ENCODE peak calls at places on chromosome X, in four cellular contexts. One of them, this sample, is unnamed.

GRCh38 chrX:108396188-108396885 is 41.9 kb downstream of the COL4A6 start:
- DNase-seq in testis: no peak
- DNase-seq in CD14-positive monocyte: no peak
- DNase-seq in CD4-positive, alpha-beta T cell: no peak
- DNase-seq in this sample: no peak

GRCh38 chrX:96837808-96838207 is 45.9 kb upstream of the RPA4 start:
- DNase-seq in CD4-positive, alpha-beta T cell: no peak
- DNase-seq in testis: no peak
- DNase-seq in CD14-positive monocyte: no peak
- DNase-seq in this sample: no peak

GRCh38 chrX:119852410-119853353 is at the start of gene UPF3B:
- DNase-seq in CD14-positive monocyte: peak; percentile 94
- DNase-seq in CD4-positive, alpha-beta T cell: peak; percentile 88
- DNase-seq in testis: peak; percentile 97
- DNase-seq in this sample: peak; percentile 85

GRCh38 chrX:36908801-36909403 is 99.3 kb upstream of the FAM47C start:
- DNase-seq in CD14-positive monocyte: no peak
- DNase-seq in testis: no peak
- DNase-seq in CD4-positive, alpha-beta T cell: no peak
- DNase-seq in this sample: no peak

GRCh38 chrX:153829799-153830631 is at the start of gene PDZD4:
- DNase-seq in CD4-positive, alpha-beta T cell: no peak
- DNase-seq in testis: no peak
- DNase-seq in CD14-positive monocyte: no peak
- DNase-seq in this sample: no peak

GRCh38 chrX:134933911-134934310 is 56.9 kb upstream of the SMIM10 start:
- DNase-seq in testis: no peak
- DNase-seq in CD14-positive monocyte: no peak
- DNase-seq in CD4-positive, alpha-beta T cell: no peak
- DNase-seq in this sample: no peak

GRCh38 chrX:54182864-54183613 is at the start of gene FAM120C:
- DNase-seq in testis: peak; percentile 68
- DNase-seq in CD4-positive, alpha-beta T cell: peak; percentile 41
- DNase-seq in CD14-positive monocyte: peak; percentile 43
- DNase-seq in this sample: peak; percentile 37

GRCh38 chrX:153644356-153645125 is 2.5 kb upstream of the DUSP9 start:
- DNase-seq in CD14-positive monocyte: no peak
- DNase-seq in testis: no peak
- DNase-seq in CD4-positive, alpha-beta T cell: no peak
- DNase-seq in this sample: no peak

GRCh38 chrX:102976793-102977495 is 39.9 kb downstream of the RAB40AL start:
- DNase-seq in testis: no peak
- DNase-seq in CD14-positive monocyte: no peak
- DNase-seq in CD4-positive, alpha-beta T cell: no peak
- DNase-seq in this sample: no peak

GRCh38 chrX:4263005-4263404 is 549.6 kb upstream of the PRKX start:
- DNase-seq in testis: no peak
- DNase-seq in CD14-positive monocyte: no peak
- DNase-seq in CD4-positive, alpha-beta T cell: no peak
- DNase-seq in this sample: no peak

GRCh38 chrX:134423606-134424005 is 36.4 kb upstream of the HPRT1 start:
- DNase-seq in CD4-positive, alpha-beta T cell: no peak
- DNase-seq in CD14-positive monocyte: no peak
- DNase-seq in testis: no peak
- DNase-seq in this sample: no peak

GRCh38 chrX:56728752-56729151 is 291 bp upstream of the NBDY start:
- DNase-seq in CD4-positive, alpha-beta T cell: peak; percentile 1
- DNase-seq in testis: peak; percentile 32
- DNase-seq in CD14-positive monocyte: no peak
- DNase-seq in this sample: no peak

GRCh38 chrX:135345328-135345645 is 36.0 kb downstream of the ETDC start:
- DNase-seq in CD14-positive monocyte: no peak
- DNase-seq in CD4-positive, alpha-beta T cell: no peak
- DNase-seq in testis: peak; percentile 54
- DNase-seq in this sample: no peak

GRCh38 chrX:103688949-103689348 is 2.5 kb upstream of the MORF4L2 start:
- DNase-seq in CD14-positive monocyte: no peak
- DNase-seq in CD4-positive, alpha-beta T cell: no peak
- DNase-seq in testis: no peak
- DNase-seq in this sample: no peak

GRCh38 chrX:9611436-9612145 is 146.7 kb downstream of the TBL1X start:
- DNase-seq in CD14-positive monocyte: no peak
- DNase-seq in testis: no peak
- DNase-seq in CD4-positive, alpha-beta T cell: no peak
- DNase-seq in this sample: no peak

GRCh38 chrX:150766351-150767044 is 73.3 kb downstream of the MTMR1 start:
- DNase-seq in CD14-positive monocyte: no peak
- DNase-seq in CD4-positive, alpha-beta T cell: no peak
- DNase-seq in testis: no peak
- DNase-seq in this sample: no peak

GRCh38 chrX:30822068-30822671 is 66.9 kb downstream of the TAB3 start:
- DNase-seq in testis: no peak
- DNase-seq in CD14-positive monocyte: no peak
- DNase-seq in CD4-positive, alpha-beta T cell: no peak
- DNase-seq in this sample: no peak

GRCh38 chrX:63747331-63747730 is 37.7 kb downstream of the ARHGEF9 start:
- DNase-seq in CD4-positive, alpha-beta T cell: no peak
- DNase-seq in testis: no peak
- DNase-seq in CD14-positive monocyte: no peak
- DNase-seq in this sample: no peak

GRCh38 chrX:154032653-154033052 is 13.0 kb upstream of the IRAK1 start:
- DNase-seq in CD14-positive monocyte: no peak
- DNase-seq in testis: no peak
- DNase-seq in CD4-positive, alpha-beta T cell: no peak
- DNase-seq in this sample: no peak

GRCh38 chrX:109839694-109840358 is 106.8 kb upstream of the ACSL4 start:
- DNase-seq in testis: no peak
- DNase-seq in CD14-positive monocyte: peak; percentile 48
- DNase-seq in CD4-positive, alpha-beta T cell: no peak
- DNase-seq in this sample: no peak

GRCh38 chrX:72001471-72001870 is 90.8 kb downstream of the NHSL2 start:
- DNase-seq in CD14-positive monocyte: no peak
- DNase-seq in testis: no peak
- DNase-seq in CD4-positive, alpha-beta T cell: no peak
- DNase-seq in this sample: no peak

GRCh38 chrX:112056886-112057285 is 25.7 kb downstream of the TRPC5 start:
- DNase-seq in testis: no peak
- DNase-seq in CD14-positive monocyte: no peak
- DNase-seq in CD4-positive, alpha-beta T cell: no peak
- DNase-seq in this sample: no peak

GRCh38 chrX:71301195-71301924 is at the start of gene ITGB1BP2:
- DNase-seq in CD14-positive monocyte: no peak
- DNase-seq in testis: peak; percentile 39
- DNase-seq in CD4-positive, alpha-beta T cell: no peak
- DNase-seq in this sample: no peak

GRCh38 chrX:22969416-22969815 is 30.3 kb upstream of the DDX53 start:
- DNase-seq in CD14-positive monocyte: no peak
- DNase-seq in CD4-positive, alpha-beta T cell: no peak
- DNase-seq in testis: no peak
- DNase-seq in this sample: no peak

GRCh38 chrX:123704781-123705180 is 28.1 kb downstream of the THOC2 start:
- DNase-seq in testis: no peak
- DNase-seq in CD14-positive monocyte: no peak
- DNase-seq in CD4-positive, alpha-beta T cell: no peak
- DNase-seq in this sample: no peak

GRCh38 chrX:386239-386767 is 404 bp downstream of the PPP2R3B start:
- DNase-seq in CD4-positive, alpha-beta T cell: no peak
- DNase-seq in testis: no peak
- DNase-seq in CD14-positive monocyte: no peak
- DNase-seq in this sample: no peak

GRCh38 chrX:153352858-153353257 is 18.9 kb downstream of the ZNF275 start:
- DNase-seq in testis: no peak
- DNase-seq in CD14-positive monocyte: no peak
- DNase-seq in CD4-positive, alpha-beta T cell: no peak
- DNase-seq in this sample: no peak

GRCh38 chrX:106933538-106933961 is 13.3 kb downstream of the CLDN2 start:
- DNase-seq in CD14-positive monocyte: no peak
- DNase-seq in CD4-positive, alpha-beta T cell: no peak
- DNase-seq in testis: peak; percentile 25
- DNase-seq in this sample: no peak

GRCh38 chrX:141760761-141761160 is 62.2 kb upstream of the SPANXD start:
- DNase-seq in CD14-positive monocyte: no peak
- DNase-seq in testis: no peak
- DNase-seq in CD4-positive, alpha-beta T cell: no peak
- DNase-seq in this sample: no peak

GRCh38 chrX:41923925-41924693 is 755 bp upstream of the CASK start:
- DNase-seq in CD14-positive monocyte: no peak
- DNase-seq in CD4-positive, alpha-beta T cell: no peak
- DNase-seq in testis: peak; percentile 51
- DNase-seq in this sample: no peak

GRCh38 chrX:80335062-80335830 is 85.0 kb upstream of the TENT5D start:
- DNase-seq in testis: peak; percentile 84
- DNase-seq in CD4-positive, alpha-beta T cell: no peak
- DNase-seq in CD14-positive monocyte: no peak
- DNase-seq in this sample: no peak

GRCh38 chrX:44785652-44786051 is 58.2 kb upstream of the DUSP21 start:
- DNase-seq in CD14-positive monocyte: no peak
- DNase-seq in CD4-positive, alpha-beta T cell: no peak
- DNase-seq in testis: no peak
- DNase-seq in this sample: no peak

GRCh38 chrX:120999413-120999812 is 13.9 kb upstream of the CT47A1 start:
- DNase-seq in testis: no peak
- DNase-seq in CD4-positive, alpha-beta T cell: no peak
- DNase-seq in CD14-positive monocyte: no peak
- DNase-seq in this sample: no peak

GRCh38 chrX:79336869-79337815 is 30.0 kb downstream of the ITM2A start:
- DNase-seq in CD14-positive monocyte: no peak
- DNase-seq in CD4-positive, alpha-beta T cell: no peak
- DNase-seq in testis: no peak
- DNase-seq in this sample: no peak

DNA sequence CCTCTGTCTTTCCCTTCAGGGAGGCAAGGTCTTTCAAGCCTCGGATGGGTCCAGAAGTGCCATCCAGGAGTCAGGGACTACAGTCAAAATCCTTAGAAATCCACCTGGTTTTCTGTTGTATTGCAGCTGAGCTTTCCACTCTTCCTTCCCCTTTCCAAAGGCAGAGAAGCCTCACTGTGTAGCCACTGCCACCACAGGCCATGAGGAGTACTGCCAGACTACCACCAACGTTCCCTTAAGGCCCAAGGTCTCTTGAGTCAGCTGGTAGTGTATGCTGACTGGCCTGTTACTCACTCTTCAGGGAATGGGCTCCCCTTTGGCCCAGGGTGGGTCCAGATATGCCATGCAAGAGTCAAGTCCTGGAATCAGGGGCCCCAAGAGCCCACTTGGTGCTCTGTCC is 1454.1 kb downstream of the PCDH19 start:
- DNase-seq in CD14-positive monocyte: no peak
- DNase-seq in CD4-positive, alpha-beta T cell: no peak
- DNase-seq in testis: no peak
- DNase-seq in this sample: no peak
- TF ChIP-seq CTCF in CD14-positive monocyte: no peak
- TF ChIP-seq CTCF in CD4-positive, alpha-beta T cell: no peak
- TF ChIP-seq CTCF in testis: no peak
- TF ChIP-seq CTCF in this sample: no peak

GRCh38 chrX:97858592-97858991 is 974.9 kb downstream of the RPA4 start:
- DNase-seq in testis: no peak
- DNase-seq in CD14-positive monocyte: no peak
- DNase-seq in CD4-positive, alpha-beta T cell: no peak
- DNase-seq in this sample: no peak
- TF ChIP-seq CTCF in testis: no peak
- TF ChIP-seq CTCF in CD14-positive monocyte: no peak
- TF ChIP-seq CTCF in CD4-positive, alpha-beta T cell: no peak
- TF ChIP-seq CTCF in this sample: no peak

DNA sequence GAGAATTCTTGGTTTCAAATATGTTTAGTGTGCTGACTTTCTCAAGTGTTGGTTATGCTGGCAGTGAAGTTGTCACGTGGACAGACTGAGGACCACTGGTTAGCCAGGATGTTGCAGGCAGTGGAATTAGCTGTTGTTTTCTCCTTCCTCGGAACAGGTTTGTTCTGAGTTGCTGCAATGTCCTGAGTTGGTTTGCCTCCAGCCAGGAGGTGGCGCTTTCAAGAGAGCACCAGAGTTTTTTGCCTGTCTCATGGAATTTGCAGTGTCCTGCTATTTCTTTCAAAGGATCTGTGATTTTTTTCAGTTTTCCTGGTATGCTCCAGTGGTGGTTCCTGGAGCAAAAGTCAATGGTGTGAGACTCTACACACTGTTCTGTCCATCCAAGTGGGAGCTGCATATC is 158.1 kb upstream of the CXorf66 start:
- DNase-seq in CD14-positive monocyte: no peak
- DNase-seq in CD4-positive, alpha-beta T cell: no peak
- DNase-seq in testis: no peak
- DNase-seq in this sample: no peak
- TF ChIP-seq CTCF in CD14-positive monocyte: no peak
- TF ChIP-seq CTCF in CD4-positive, alpha-beta T cell: no peak
- TF ChIP-seq CTCF in testis: no peak
- TF ChIP-seq CTCF in this sample: no peak

GRCh38 chrX:68708503-68709290 is 61.2 kb downstream of the STARD8 start:
- DNase-seq in CD4-positive, alpha-beta T cell: no peak
- DNase-seq in CD14-positive monocyte: no peak
- DNase-seq in testis: no peak
- DNase-seq in this sample: no peak

GRCh38 chrX:68705986-68706385 is 58.5 kb downstream of the STARD8 start:
- DNase-seq in testis: no peak
- DNase-seq in CD4-positive, alpha-beta T cell: no peak
- DNase-seq in CD14-positive monocyte: no peak
- DNase-seq in this sample: no peak

GRCh38 chrX:68711845-68712244 is 64.4 kb downstream of the STARD8 start:
- DNase-seq in CD14-positive monocyte: no peak
- DNase-seq in testis: no peak
- DNase-seq in CD4-positive, alpha-beta T cell: no peak
- DNase-seq in this sample: no peak

GRCh38 chrX:68714856-68715255 is 67.4 kb downstream of the STARD8 start:
- DNase-seq in CD4-positive, alpha-beta T cell: no peak
- DNase-seq in testis: no peak
- DNase-seq in CD14-positive monocyte: no peak
- DNase-seq in this sample: no peak

GRCh38 chrX:68710870-68711576 is 63.6 kb downstream of the STARD8 start:
- DNase-seq in testis: peak; percentile 28
- DNase-seq in CD4-positive, alpha-beta T cell: no peak
- DNase-seq in CD14-positive monocyte: peak; percentile 61
- DNase-seq in this sample: no peak
- TF ChIP-seq CTCF in testis: peak; percentile 48
- TF ChIP-seq CTCF in CD4-positive, alpha-beta T cell: no peak
- TF ChIP-seq CTCF in CD14-positive monocyte: peak; percentile 53
- TF ChIP-seq CTCF in this sample: no peak

DNA sequence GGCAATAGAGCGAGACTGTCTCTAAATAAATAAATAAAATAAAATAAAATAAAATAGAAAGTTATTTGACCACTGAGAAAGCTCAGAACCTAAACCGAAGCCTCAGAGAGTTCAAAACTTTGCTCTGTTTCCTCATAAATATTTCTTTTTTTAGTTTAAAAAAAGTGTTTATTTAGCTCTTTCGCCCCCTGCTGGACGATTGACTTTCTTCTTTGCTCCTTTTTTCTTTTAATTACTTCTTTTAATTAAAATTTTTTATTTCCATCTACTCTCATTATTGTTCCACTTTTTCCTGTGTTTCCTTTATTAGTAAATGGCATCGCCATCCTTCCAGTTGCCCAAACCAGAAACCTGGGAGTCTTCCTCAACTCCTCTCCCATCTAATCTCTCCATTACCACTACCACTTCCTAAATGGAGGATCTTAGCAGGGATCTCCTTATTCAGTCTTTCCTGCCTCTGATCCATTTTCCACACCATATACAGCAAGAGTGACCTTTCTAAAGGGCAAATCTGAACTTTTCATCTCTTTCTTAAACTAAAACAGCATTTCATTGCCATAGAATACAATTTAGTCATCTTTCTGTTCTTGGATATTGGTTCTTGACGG is 728 bp upstream of the IL13RA2 start:
- DNase-seq in testis: peak; percentile 22
- DNase-seq in CD4-positive, alpha-beta T cell: no peak
- DNase-seq in CD14-positive monocyte: no peak
- DNase-seq in this sample: no peak
- TF ChIP-seq CTCF in testis: no peak
- TF ChIP-seq CTCF in CD4-positive, alpha-beta T cell: no peak
- TF ChIP-seq CTCF in CD14-positive monocyte: peak; percentile 20
- TF ChIP-seq CTCF in this sample: no peak

This sample was measured in natural killer cell.